ENCODE peak calls at places on chromosome 20, in ten cellular contexts. Y is iPS-NIHi11; N is psoas muscle; U is coronary artery; S is activated CD4-positive, alpha-beta T cell treated with anti-CD3 and anti-CD28 coated beads for 48 hours; H is stimulated activated CD8-positive, alpha-beta memory T cell treated with anti-CD3 and anti-CD28 coated beads, Interleukin-7, amount 100 ng/mL, for 1 hour; D is H1; O is prostate gland; A is amniotic stem cell; E is activated B cell treated with CpG ODN at 0.5 μM for 24 hours. F is an unnamed sample.

GRCh38 chr20:24820345-24820744 is 128.7 kb upstream of the CST7 start:
- DNase-seq in N (no peak), A (no peak), U (no peak), E (no peak), O (no peak), H (no peak), Y (no peak), S (no peak), D (no peak), F (no peak)

GRCh38 chr20:1286267-1287036 is 20.4 kb downstream of the SNPH start:
- DNase-seq in A (no peak), U (peak), N (no peak), E (no peak), S (no peak), D (no peak), O (no peak), H (no peak), Y (no peak), F (no peak)

GRCh38 chr20:51600016-51600420 is 57.5 kb upstream of the NFATC2 start:
- DNase-seq in O (no peak), H (no peak), E (no peak), S (no peak), Y (no peak), U (no peak), N (no peak), A (no peak), D (no peak), F (no peak)

GRCh38 chr20:17835941-17836861 is 132.4 kb downstream of the SNX5 start:
- DNase-seq in N (peak), A (no peak), E (no peak), H (no peak), U (peak), Y (no peak), O (no peak), D (no peak), S (no peak), F (no peak)

GRCh38 chr20:21241400-21241799 is 61.7 kb upstream of the XRN2 start:
- DNase-seq in D (no peak), A (no peak), O (no peak), H (no peak), E (no peak), N (no peak), S (no peak), U (no peak), Y (no peak), F (no peak)

GRCh38 chr20:63518946-63519764 is 1.4 kb upstream of the PPDPF start:
- DNase-seq in H (no peak), U (no peak), S (no peak), D (peak), N (peak), E (no peak), A (no peak), O (no peak), Y (peak), F (no peak)

GRCh38 chr20:22663528-22664025 is 79.2 kb upstream of the FOXA2 start:
- DNase-seq in A (no peak), U (no peak), H (no peak), E (no peak), N (no peak), O (no peak), S (no peak), Y (peak), D (peak), F (no peak)

GRCh38 chr20:52054123-52054522 is 137.5 kb downstream of the ZFP64 start:
- DNase-seq in Y (no peak), H (no peak), E (no peak), A (no peak), U (no peak), O (no peak), N (no peak), S (peak), D (no peak), F (no peak)

GRCh38 chr20:13865825-13866351 is 81.1 kb downstream of the NDUFAF5 start:
- DNase-seq in D (no peak), S (no peak), Y (no peak), A (no peak), E (no peak), N (no peak), U (no peak), H (no peak), O (no peak), F (no peak)

GRCh38 chr20:51639206-51639832 is 96.8 kb upstream of the NFATC2 start:
- DNase-seq in S (peak), H (peak), A (no peak), U (no peak), N (peak), D (peak), E (peak), O (peak), Y (peak), F (peak)

GRCh38 chr20:63002511-63002910 is 4.3 kb downstream of the BHLHE23 start:
- DNase-seq in N (no peak), A (no peak), D (no peak), S (no peak), H (no peak), U (no peak), Y (no peak), O (no peak), E (no peak), F (no peak)

GRCh38 chr20:63254536-63255384 is 497 bp upstream of the NKAIN4 start:
- DNase-seq in N (no peak), U (no peak), H (no peak), A (no peak), E (no peak), D (peak), O (no peak), Y (peak), S (no peak), F (no peak)

GRCh38 chr20:58991720-58992119 is 10.7 kb downstream of the NELFCD start:
- DNase-seq in Y (no peak), A (no peak), E (no peak), S (no peak), H (no peak), D (no peak), N (no peak), O (no peak), U (peak), F (no peak)

GRCh38 chr20:2692886-2693285 is 306 bp downstream of the EBF4 start:
- DNase-seq in N (no peak), H (no peak), D (no peak), Y (no peak), U (no peak), S (no peak), O (no peak), E (no peak), A (no peak), F (no peak)